ENCODE peak calls at places on chromosome 1, in four cellular contexts. S is neuronal stem cell, G is IMR-90, D is mesendoderm. B is an unnamed sample.

GRCh38 chr1:31627930-31628421 is 10.5 kb downstream of the HCRTR1 start:
- DNase-seq in D (no peak), G (no peak), S (no peak), B (no peak)

GRCh38 chr1:24236170-24237045 is 49.3 kb upstream of the IFNLR1 start:
- DNase-seq in D (peak), G (peak), S (no peak), B (peak)

GRCh38 chr1:15341634-15342375 is 67.9 kb upstream of the EFHD2 start:
- DNase-seq in S (no peak), D (no peak), G (peak), B (peak)

GRCh38 chr1:160204526-160205241 is 500 bp upstream of the PEA15 start:
- DNase-seq in D (peak), S (no peak), G (no peak), B (peak)

GRCh38 chr1:43913666-43914325 is 19.8 kb upstream of the ARTN start:
- DNase-seq in D (no peak), S (no peak), G (no peak), B (no peak)

GRCh38 chr1:34611571-34611970 is 143.3 kb upstream of the GJB5 start:
- DNase-seq in S (no peak), G (no peak), D (no peak), B (peak)

GRCh38 chr1:92690212-92690906 is 94.5 kb downstream of the EVI5 start:
- DNase-seq in G (no peak), S (no peak), D (no peak), B (no peak)

GRCh38 chr1:6508154-6508875 is 16.8 kb upstream of the PLEKHG5 start:
- DNase-seq in G (no peak), S (no peak), D (no peak), B (no peak)

GRCh38 chr1:76164165-76164564 is 89.6 kb downstream of the ST6GALNAC3 start:
- DNase-seq in S (no peak), G (no peak), D (no peak), B (no peak)

DNA sequence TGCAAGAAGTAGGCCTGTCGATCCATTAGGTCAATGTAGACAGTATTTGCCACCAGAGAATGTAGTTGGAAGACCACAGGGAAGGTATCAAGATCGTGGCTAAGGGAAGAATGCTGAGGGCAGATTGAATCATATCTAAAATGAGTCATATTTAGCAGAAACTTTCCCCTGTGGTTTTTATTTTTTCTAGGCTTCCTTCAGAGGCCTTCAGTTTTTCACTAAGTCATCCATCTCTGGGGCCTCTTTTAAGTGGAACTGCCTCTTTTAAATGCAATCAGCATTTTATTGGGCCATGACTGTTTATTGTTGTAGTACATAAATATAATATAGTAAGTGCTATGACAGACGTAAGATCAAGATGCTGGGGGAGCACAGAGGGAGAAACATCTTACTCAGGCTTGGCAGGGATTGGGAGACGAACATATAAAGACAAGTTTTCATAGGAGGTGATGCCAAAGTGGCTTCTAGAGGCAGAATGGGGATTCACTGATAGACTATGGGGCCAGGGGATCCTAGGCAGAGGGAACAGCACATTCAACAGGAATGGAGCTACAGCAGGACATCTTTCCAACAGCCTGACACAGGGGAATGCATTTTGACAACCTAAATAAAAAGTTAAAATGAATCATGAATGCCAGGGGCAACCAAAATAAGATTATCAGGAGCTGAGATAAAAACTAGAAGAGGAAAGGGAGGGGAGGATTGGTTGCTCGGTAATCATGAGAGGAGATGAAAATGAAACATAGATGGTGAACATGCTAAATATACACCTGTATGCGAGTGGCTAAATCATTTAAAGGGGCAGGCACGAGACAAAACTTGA is 20.1 kb downstream of the UBE2U start:
- DNase-seq in S (no peak), G (peak), D (no peak), B (peak)
- H2BK5ac ChIP-seq in S (no peak), G (peak), D (no peak), B (no peak)

DNA sequence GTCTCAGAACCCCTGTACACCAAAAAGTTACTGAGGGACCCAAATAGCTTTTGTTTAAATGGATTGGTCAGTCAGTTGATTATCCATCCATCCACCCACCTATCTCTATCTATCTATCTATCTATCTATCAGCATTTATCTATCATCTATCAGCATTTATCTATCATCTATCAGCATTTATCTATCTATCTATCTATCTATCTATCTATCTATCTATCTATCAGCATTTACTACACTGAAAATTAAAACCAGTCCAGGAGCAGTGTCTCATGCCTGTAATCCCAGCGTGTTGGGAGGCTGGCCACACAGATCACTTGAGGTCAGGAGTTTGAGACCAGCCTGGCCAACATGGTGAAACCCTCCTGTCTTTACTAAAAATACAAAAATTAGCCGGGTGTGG is 47.1 kb downstream of the CLSTN1 start:
- DNase-seq in S (no peak), G (no peak), D (no peak), B (no peak)
- H4K8ac ChIP-seq in S (no peak), G (no peak), D (no peak), B (no peak)

DNA sequence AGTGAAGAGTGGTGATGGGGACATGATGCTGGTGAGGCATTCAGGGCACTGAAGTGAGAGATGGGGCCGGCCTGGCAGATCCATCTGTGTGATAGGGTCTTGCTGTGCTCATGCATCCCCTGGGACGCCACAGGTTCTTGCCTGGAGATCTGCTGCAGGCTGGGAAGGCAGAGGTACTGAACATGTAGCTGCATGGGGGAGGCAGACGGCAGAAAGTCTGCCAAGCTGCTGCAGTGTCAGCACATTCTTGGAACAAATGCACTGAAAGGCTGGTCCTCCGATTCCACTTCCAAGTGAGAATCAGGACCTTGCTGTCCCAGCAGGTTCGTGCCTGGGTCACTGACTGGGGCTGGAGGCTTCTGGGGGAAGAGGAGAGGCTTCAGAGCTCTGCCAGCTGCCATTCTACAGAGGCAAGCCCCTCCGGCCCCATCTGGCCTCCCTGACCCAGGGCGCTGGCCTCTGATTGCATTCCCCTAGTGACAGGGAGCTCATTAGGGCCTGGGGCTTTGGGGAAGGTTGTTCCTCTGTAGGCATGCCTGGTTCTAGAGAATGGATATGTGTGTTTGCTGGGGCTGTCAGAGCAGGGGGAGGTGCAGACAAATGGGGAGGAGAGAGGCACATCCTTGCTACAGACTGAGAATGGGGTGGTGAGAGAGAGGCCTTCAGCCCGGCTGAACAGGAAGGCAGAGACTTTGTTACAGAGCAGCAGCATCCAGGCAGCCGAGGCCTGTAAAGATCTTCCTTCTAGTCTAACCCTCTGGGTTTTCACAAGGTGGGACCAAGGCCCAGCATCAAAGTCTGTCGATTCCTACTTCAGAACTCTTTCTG is 174.0 kb downstream of the TRABD2B start:
- DNase-seq in S (no peak), G (no peak), D (no peak), B (no peak)
- H2BK5ac ChIP-seq in S (no peak), G (no peak), D (no peak), B (no peak)

GRCh38 chr1:167135281-167135840 is 41.5 kb downstream of the STYXL2 start:
- DNase-seq in D (peak), S (no peak), G (no peak), B (no peak)
- H4K8ac ChIP-seq in D (no peak), S (no peak), G (no peak), B (no peak)

GRCh38 chr1:1199141-1199960 is 7.0 kb downstream of the TNFRSF18 start:
- DNase-seq in G (no peak), S (no peak), D (no peak), B (no peak)
- H2BK5ac ChIP-seq in G (no peak), S (peak), D (no peak), B (no peak)

GRCh38 chr1:238649200-238649599 is 737.2 kb upstream of the CHRM3 start:
- DNase-seq in G (no peak), S (no peak), D (peak), B (no peak)
- H4K8ac ChIP-seq in G (peak), S (no peak), D (no peak), B (peak)

GRCh38 chr1:228488107-228488817 is 1.1 kb downstream of the RNF187 start:
- DNase-seq in D (no peak), G (no peak), S (no peak), B (no peak)

GRCh38 chr1:228488818-228489674 is 1.9 kb downstream of the RNF187 start:
- DNase-seq in D (no peak), S (no peak), G (no peak), B (no peak)

GRCh38 chr1:228483789-228484188 is 3.4 kb upstream of the RNF187 start:
- DNase-seq in S (no peak), D (no peak), G (no peak), B (no peak)

GRCh38 chr1:228487336-228488106 is at the start of gene RNF187:
- DNase-seq in D (no peak), G (peak), S (no peak), B (peak)

GRCh38 chr1:228486596-228487335 is 416 bp upstream of the RNF187 start:
- DNase-seq in D (peak), G (peak), S (peak), B (peak)
- H2BK5ac ChIP-seq in D (peak), G (peak), S (peak), B (peak)

GRCh38 chr1:214004795-214005194 is 17.0 kb downstream of the PROX1 start:
- DNase-seq in G (no peak), S (no peak), D (no peak), B (no peak)

GRCh38 chr1:214004014-214004413 is 16.2 kb downstream of the PROX1 start:
- DNase-seq in D (no peak), S (no peak), G (no peak), B (no peak)

GRCh38 chr1:214006845-214007244 is 19.1 kb downstream of the PROX1 start:
- DNase-seq in G (no peak), D (no peak), S (no peak), B (no peak)

GRCh38 chr1:214003233-214003632 is 15.5 kb downstream of the PROX1 start:
- DNase-seq in S (no peak), D (no peak), G (no peak), B (no peak)

GRCh38 chr1:214005716-214006115 is 17.9 kb downstream of the PROX1 start:
- DNase-seq in S (no peak), G (no peak), D (no peak), B (no peak)
- H4K8ac ChIP-seq in S (no peak), G (no peak), D (no peak), B (no peak)